ENCODE peak calls at places on chromosomes 4 and X, in four cellular contexts. One of them, this sample, is unnamed.

GRCh38 chr4:82624819-82625218 is 63.0 kb upstream of the TMEM150C start:
- DNase-seq in K562: no peak
- DNase-seq in HL-60: no peak
- DNase-seq in GM12878: no peak
- DNase-seq in this sample: no peak

GRCh38 chr4:140800686-140801085 is 44.5 kb upstream of the TBC1D9 start:
- DNase-seq in GM12878: no peak
- DNase-seq in K562: no peak
- DNase-seq in HL-60: peak; percentile 49
- DNase-seq in this sample: no peak

GRCh38 chr4:107050525-107051135 is 14.5 kb upstream of the DKK2 start:
- DNase-seq in HL-60: no peak
- DNase-seq in GM12878: no peak
- DNase-seq in K562: no peak
- DNase-seq in this sample: no peak

GRCh38 chr4:17866790-17867189 is 56.0 kb downstream of the NCAPG start:
- DNase-seq in K562: no peak
- DNase-seq in GM12878: no peak
- DNase-seq in HL-60: no peak
- DNase-seq in this sample: no peak

GRCh38 chr4:162352580-162353107 is 188.8 kb upstream of the FSTL5 start:
- DNase-seq in HL-60: no peak
- DNase-seq in K562: no peak
- DNase-seq in GM12878: no peak
- DNase-seq in this sample: no peak

GRCh38 chr4:123922847-123923246 is 526.3 kb downstream of the SPRY1 start:
- DNase-seq in GM12878: no peak
- DNase-seq in HL-60: no peak
- DNase-seq in K562: no peak
- DNase-seq in this sample: no peak

GRCh38 chr4:45989775-45990174 is 134.1 kb downstream of the GABRG1 start:
- DNase-seq in HL-60: no peak
- DNase-seq in GM12878: no peak
- DNase-seq in K562: no peak
- DNase-seq in this sample: no peak

GRCh38 chr4:143356493-143356892 is 19.8 kb downstream of the GAB1 start:
- DNase-seq in GM12878: no peak
- DNase-seq in K562: no peak
- DNase-seq in HL-60: no peak
- DNase-seq in this sample: no peak

GRCh38 chrX:10726647-10727046 is 106.3 kb upstream of the MID1 start:
- DNase-seq in K562: no peak
- DNase-seq in HL-60: no peak
- DNase-seq in GM12878: no peak
- DNase-seq in this sample: no peak

GRCh38 chrX:22589845-22590244 is 317.1 kb downstream of the CBLL2 start:
- DNase-seq in K562: no peak
- DNase-seq in HL-60: no peak
- DNase-seq in GM12878: no peak
- DNase-seq in this sample: no peak

GRCh38 chrX:30620980-30621716 is 32.1 kb upstream of the GK start:
- DNase-seq in GM12878: no peak
- DNase-seq in HL-60: no peak
- DNase-seq in K562: peak; percentile 9
- DNase-seq in this sample: no peak

GRCh38 chrX:69133561-69134542 is 31.4 kb downstream of the PJA1 start:
- DNase-seq in GM12878: no peak
- DNase-seq in K562: peak; percentile 34
- DNase-seq in HL-60: no peak
- DNase-seq in this sample: no peak
- TF ChIP-seq SPI1 in GM12878: no peak
- TF ChIP-seq SPI1 in K562: no peak
- TF ChIP-seq SPI1 in HL-60: no peak
- TF ChIP-seq SPI1 in this sample: no peak

DNA sequence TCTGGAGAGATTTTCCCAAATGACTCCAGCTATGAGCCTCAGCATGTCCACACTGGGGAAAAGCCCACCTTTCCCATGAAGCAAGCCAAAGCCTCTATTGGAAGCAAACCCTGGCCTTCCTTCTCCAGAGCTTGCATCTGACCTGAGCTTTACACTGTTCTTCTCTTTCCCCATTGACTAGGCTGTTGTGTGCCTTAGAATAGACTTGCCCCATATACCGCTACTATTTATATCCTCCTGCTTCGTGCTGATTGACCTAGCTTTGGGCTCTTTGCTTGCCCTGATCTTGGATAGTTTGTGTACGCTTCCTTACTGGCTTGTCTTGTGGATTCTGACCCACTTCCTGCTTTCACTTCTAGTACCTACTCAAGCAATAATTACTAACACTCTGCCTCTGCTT is 30.9 kb downstream of the FAM9B start:
- DNase-seq in GM12878: no peak
- DNase-seq in K562: no peak
- DNase-seq in HL-60: no peak
- DNase-seq in this sample: no peak
- TF ChIP-seq SPI1 in GM12878: no peak
- TF ChIP-seq SPI1 in K562: no peak
- TF ChIP-seq SPI1 in HL-60: no peak
- TF ChIP-seq SPI1 in this sample: no peak

GRCh38 chr4:159048166-159048886 is 54.6 kb upstream of the RAPGEF2 start:
- DNase-seq in GM12878: no peak
- DNase-seq in HL-60: no peak
- DNase-seq in K562: peak; percentile 70
- DNase-seq in this sample: no peak
- TF ChIP-seq SPI1 in GM12878: no peak
- TF ChIP-seq SPI1 in HL-60: no peak
- TF ChIP-seq SPI1 in K562: no peak
- TF ChIP-seq SPI1 in this sample: no peak

GRCh38 chr4:61201562-61202099 is 1.5 kb downstream of the ADGRL3 start:
- DNase-seq in HL-60: no peak
- DNase-seq in GM12878: no peak
- DNase-seq in K562: no peak
- DNase-seq in this sample: peak; percentile 9

GRCh38 chr4:61202638-61203495 is 2.7 kb downstream of the ADGRL3 start:
- DNase-seq in K562: no peak
- DNase-seq in GM12878: no peak
- DNase-seq in HL-60: no peak
- DNase-seq in this sample: peak; percentile 4

GRCh38 chr4:61200195-61200990 is at the start of gene ADGRL3:
- DNase-seq in K562: peak; percentile 1
- DNase-seq in GM12878: no peak
- DNase-seq in HL-60: no peak
- DNase-seq in this sample: peak; percentile 4

GRCh38 chr4:61200991-61201526 is 933 bp downstream of the ADGRL3 start:
- DNase-seq in GM12878: no peak
- DNase-seq in HL-60: peak; percentile 12
- DNase-seq in K562: no peak
- DNase-seq in this sample: peak; percentile 1

DNA sequence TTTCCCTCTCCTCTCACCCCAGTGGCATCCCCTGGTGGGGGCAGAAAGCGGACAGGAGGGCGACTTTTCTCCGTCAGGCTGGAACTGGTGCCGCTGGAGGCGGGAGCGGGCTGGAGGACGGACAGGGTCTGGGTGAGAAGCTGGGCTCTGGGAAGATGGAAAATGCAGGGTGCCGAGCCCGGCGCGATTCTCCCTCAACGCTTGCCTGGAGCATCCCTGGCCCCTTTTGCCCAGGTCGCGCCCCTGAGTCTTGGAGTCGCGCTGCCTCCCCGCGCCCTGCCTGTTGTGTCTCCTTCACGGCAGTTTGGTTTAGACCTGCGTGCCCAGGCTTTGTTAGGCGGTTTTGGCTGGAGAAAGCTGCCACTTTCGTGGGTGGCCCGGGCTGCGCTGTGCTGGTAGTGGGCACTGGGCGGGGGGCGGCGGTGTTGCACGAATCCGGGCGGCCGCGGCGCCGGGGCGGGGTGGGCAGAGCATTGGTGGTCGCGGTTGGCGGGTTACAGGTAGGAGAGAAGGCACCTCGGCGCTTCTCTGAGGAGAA is 2.0 kb downstream of the ADGRL3 start:
- DNase-seq in GM12878: no peak
- DNase-seq in K562: no peak
- DNase-seq in HL-60: no peak
- DNase-seq in this sample: peak; percentile 8
- TF ChIP-seq SPI1 in GM12878: no peak
- TF ChIP-seq SPI1 in K562: no peak
- TF ChIP-seq SPI1 in HL-60: no peak
- TF ChIP-seq SPI1 in this sample: no peak

GRCh38 chr4:3271131-3271530 is 21.7 kb upstream of the RGS12 start:
- DNase-seq in GM12878: no peak
- DNase-seq in K562: no peak
- DNase-seq in HL-60: no peak
- DNase-seq in this sample: no peak
- TF ChIP-seq SPI1 in GM12878: no peak
- TF ChIP-seq SPI1 in K562: no peak
- TF ChIP-seq SPI1 in HL-60: no peak
- TF ChIP-seq SPI1 in this sample: no peak